ENCODE peak calls at places on chromosomes 6 and 20, in nine cellular contexts. V is stomach, N is heart left ventricle, I is ovary, M is HCT116, O is adrenal gland, K is HepG2, Q is body of pancreas, S is esophagus squamous epithelium. J is an unnamed sample.

GRCh38 chr20:42100137-42100704 is 482.0 kb upstream of the CHD6 start:
- DNase-seq in Q (peak; percentile 35), V (no peak), I (no peak), N (no peak), K (no peak), M (no peak), S (no peak), O (no peak), J (no peak)

GRCh38 chr6:107662333-107662732 is 161.8 kb downstream of the SCML4 start:
- DNase-seq in O (no peak), S (no peak), Q (no peak), K (no peak), N (no peak), M (no peak), I (no peak), V (no peak), J (no peak)

GRCh38 chr20:38542994-38543906 is 37.7 kb upstream of the ADIG start:
- DNase-seq in I (no peak), N (no peak), O (no peak), V (no peak), Q (no peak), S (no peak), K (no peak), M (no peak), J (no peak)

GRCh38 chr6:28825732-28826293 is 98.0 kb downstream of the TRIM27 start:
- DNase-seq in Q (no peak), I (no peak), M (no peak), S (no peak), N (no peak), V (no peak), K (no peak), O (no peak), J (no peak)

GRCh38 chr6:150723857-150724256 is 124.2 kb downstream of the PLEKHG1 start:
- DNase-seq in V (no peak), K (no peak), Q (no peak), N (no peak), M (no peak), O (no peak), S (no peak), I (no peak), J (no peak)

GRCh38 chr6:80287607-80288006 is 181.1 kb downstream of the BCKDHB start:
- DNase-seq in V (no peak), N (no peak), I (no peak), S (no peak), M (no peak), O (no peak), K (no peak), Q (no peak), J (no peak)

GRCh38 chr6:142155895-142156757 is 9.1 kb downstream of the VTA1 start:
- DNase-seq in Q (no peak), O (no peak), S (no peak), K (peak; percentile 30), I (no peak), V (no peak), N (no peak), M (peak; percentile 2), J (no peak)

GRCh38 chr20:25699914-25700313 is 3.3 kb upstream of the ZNF337 start:
- DNase-seq in M (no peak), O (no peak), Q (no peak), I (no peak), N (no peak), S (no peak), V (no peak), K (no peak), J (no peak)

GRCh38 chr6:143575440-143575839 is 63.9 kb upstream of the FUCA2 start:
- DNase-seq in K (peak; percentile 83), M (peak; percentile 73), Q (peak; percentile 48), V (peak; percentile 37), O (peak; percentile 70), S (no peak), I (peak; percentile 26), N (peak; percentile 57), J (no peak)

GRCh38 chr6:167056370-167056769 is 57.2 kb downstream of the CEP43 start:
- DNase-seq in N (no peak), M (no peak), O (no peak), V (no peak), S (no peak), Q (no peak), I (no peak), K (no peak), J (no peak)

GRCh38 chr6:104750449-104750848 is 109.3 kb downstream of the HACE1 start:
- DNase-seq in V (no peak), M (no peak), Q (no peak), N (no peak), S (no peak), K (no peak), I (no peak), O (no peak), J (no peak)

GRCh38 chr6:367891-368630 is 23.5 kb upstream of the IRF4 start:
- DNase-seq in O (no peak), S (no peak), M (no peak), Q (no peak), N (no peak), V (no peak), I (no peak), K (no peak), J (no peak)

GRCh38 chr20:38363004-38363747 is 16.9 kb downstream of the LBP start:
- DNase-seq in I (no peak), O (no peak), V (no peak), N (no peak), Q (no peak), K (no peak), M (no peak), S (no peak), J (no peak)

GRCh38 chr6:131627724-131628682 is at the start of gene MED23:
- DNase-seq in V (peak; percentile 97), I (peak; percentile 97), M (peak; percentile 92), Q (peak; percentile 98), N (peak; percentile 93), S (peak; percentile 77), O (peak; percentile 97), K (peak; percentile 95), J (peak; percentile 89)
- TF ChIP-seq POLR2A in V (no peak), I (peak; percentile 57), M (no peak), Q (peak; percentile 85), N (peak; percentile 62), S (no peak), O (peak; percentile 47), K (peak; percentile 86), J (peak; percentile 68)

DNA sequence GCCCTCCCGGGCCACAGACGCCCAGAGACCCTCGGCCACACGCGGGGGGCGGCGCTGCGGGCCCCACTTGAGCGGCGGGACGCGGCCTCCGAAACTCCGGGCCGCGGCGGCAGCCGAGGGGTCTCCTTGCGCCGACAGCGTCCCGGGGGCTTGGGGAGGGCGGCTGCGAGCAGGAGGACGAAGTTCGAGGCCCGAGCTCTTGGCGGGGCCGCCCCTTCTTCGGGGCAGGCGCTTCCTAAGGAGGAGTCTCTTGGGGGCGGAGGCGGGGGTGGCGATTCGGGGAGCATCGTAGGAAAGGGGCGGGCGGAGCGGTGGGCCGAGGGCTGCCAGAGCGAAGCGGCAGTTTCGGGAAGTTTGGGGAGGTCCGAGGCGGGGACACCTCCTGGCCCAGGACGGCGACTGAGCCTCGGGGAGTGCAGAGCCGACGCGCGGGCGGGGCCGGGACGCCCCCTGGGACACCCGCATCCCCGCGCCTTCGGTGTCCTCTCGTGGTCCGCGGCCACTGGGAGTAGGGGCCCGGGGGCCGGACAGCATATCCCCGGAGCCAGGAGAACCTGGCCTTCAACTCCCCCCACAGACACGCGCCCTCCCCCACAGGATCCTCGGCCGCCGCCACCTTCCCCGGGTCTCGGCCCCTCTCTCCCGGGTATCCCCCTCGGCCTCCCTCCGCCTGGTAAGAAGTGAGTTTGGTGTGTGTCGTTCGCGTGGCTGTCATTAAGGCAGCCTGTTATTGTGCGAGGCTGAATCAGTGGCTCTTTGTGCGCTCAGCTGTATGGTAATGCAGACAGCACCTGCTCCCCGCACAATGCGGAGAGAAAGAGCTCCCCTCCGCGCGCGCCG is 613 bp upstream of the DLL1 start:
- DNase-seq in O (peak; percentile 75), V (peak; percentile 57), I (no peak), K (no peak), N (peak; percentile 79), Q (peak; percentile 61), S (no peak), M (no peak), J (peak; percentile 57)
- H3K4me1 ChIP-seq in O (peaks cover 33% of the 10 kb centered on the region), V (peaks cover 85% of the 10 kb centered on the region), I (peaks cover 35% of the 10 kb centered on the region), K (peaks cover 37% of the 10 kb centered on the region), N (peaks cover 62% of the 10 kb centered on the region), Q (peaks cover 70% of the 10 kb centered on the region), S (peaks cover 95% of the 10 kb centered on the region), M (peaks cover 21% of the 10 kb centered on the region), J (peaks cover 65% of the 10 kb centered on the region)

GRCh38 chr6:27672113-27672799 is 199.4 kb upstream of the ZNF184 start:
- DNase-seq in O (no peak), M (peak; percentile 90), I (no peak), V (no peak), N (no peak), Q (peak; percentile 25), S (no peak), K (peak; percentile 91), J (no peak)
- TF ChIP-seq POLR2A in O (no peak), M (no peak), I (no peak), V (no peak), N (no peak), Q (no peak), S (no peak), K (no peak), J (no peak)

GRCh38 chr6:33905081-33905609 is 101.3 kb upstream of the MLN start:
- DNase-seq in I (no peak), S (no peak), Q (no peak), V (no peak), N (no peak), O (no peak), M (no peak), K (no peak), J (peak; percentile 52)
- H3K4me1 ChIP-seq in I (no peaks in the 10 kb centered on the region), S (peaks cover 23% of the 10 kb centered on the region), Q (peaks cover 21% of the 10 kb centered on the region), V (no peaks in the 10 kb centered on the region), N (no peaks in the 10 kb centered on the region), O (no peaks in the 10 kb centered on the region), M (no peaks in the 10 kb centered on the region), K (peaks cover 21% of the 10 kb centered on the region), J (peaks cover 25% of the 10 kb centered on the region)

GRCh38 chr20:57439432-57439831 is 48.2 kb downstream of the RBM38 start:
- DNase-seq in I (peak; percentile 58), O (peak; percentile 60), Q (peak; percentile 92), K (no peak), M (no peak), N (peak; percentile 82), V (peak; percentile 94), S (no peak), J (no peak)

GRCh38 chr20:57441510-57442154 is 50.4 kb downstream of the RBM38 start:
- DNase-seq in Q (no peak), K (no peak), S (no peak), O (no peak), V (no peak), I (peak; percentile 66), N (no peak), M (no peak), J (no peak)

GRCh38 chr20:57439993-57440392 is 48.8 kb downstream of the RBM38 start:
- DNase-seq in O (no peak), M (no peak), V (no peak), I (no peak), K (no peak), Q (no peak), N (no peak), S (no peak), J (no peak)

GRCh38 chr20:57442160-57442887 is 51.1 kb downstream of the RBM38 start:
- DNase-seq in M (no peak), S (no peak), V (no peak), N (no peak), I (no peak), O (no peak), Q (no peak), K (no peak), J (no peak)

GRCh38 chr20:57440678-57441509 is 49.7 kb downstream of the RBM38 start:
- DNase-seq in K (no peak), N (peak; percentile 85), S (no peak), I (peak; percentile 83), Q (peak; percentile 88), O (peak; percentile 80), M (no peak), V (peak; percentile 81), J (no peak)
- TF ChIP-seq POLR2A in K (no peak), N (peak; percentile 33), S (no peak), I (no peak), Q (peak; percentile 41), O (no peak), M (no peak), V (no peak), J (no peak)

J was measured in Peyer's patch.